ENCODE peak calls at places on chromosomes 2 and 18, in nine cellular contexts. L is B cell, J is K562, R is PC-3, D is cardiac fibroblast, M is endothelial cell, G is lung, F is GM20000, E is BE2C. Q is an unnamed sample.

GRCh38 chr18:45231606-45232005 is 383.7 kb upstream of the SLC14A2 start:
- DNase-seq in F (no peak), R (no peak), M (no peak), D (no peak), J (no peak), L (no peak), E (no peak), G (no peak), Q (no peak)

GRCh38 chr18:73861771-73862170 is 285.9 kb downstream of the FBXO15 start:
- DNase-seq in M (no peak), L (no peak), E (no peak), G (no peak), F (no peak), D (no peak), R (no peak), J (no peak), Q (no peak)

GRCh38 chr18:55251186-55251995 is 292.1 kb upstream of the CCDC68 start:
- DNase-seq in D (peak; percentile 56), F (no peak), M (no peak), E (no peak), J (no peak), R (peak; percentile 82), L (no peak), G (no peak), Q (no peak)

GRCh38 chr2:178066890-178067669 is 5.5 kb downstream of the PDE11A start:
- DNase-seq in E (no peak), G (no peak), J (no peak), R (no peak), F (no peak), L (no peak), M (no peak), D (no peak), Q (no peak)

GRCh38 chr2:71004356-71004755 is 9.7 kb upstream of the TEX261 start:
- DNase-seq in J (peak; percentile 3), G (no peak), R (no peak), M (no peak), E (no peak), D (no peak), L (no peak), F (no peak), Q (peak; percentile 4)

GRCh38 chr2:30869988-30870387 is 62.7 kb upstream of the CAPN13 start:
- DNase-seq in L (no peak), M (no peak), D (no peak), F (no peak), R (no peak), G (no peak), J (no peak), E (no peak), Q (no peak)

GRCh38 chr2:76251342-76251741 is 540.6 kb upstream of the GCFC2 start:
- DNase-seq in M (no peak), G (no peak), R (no peak), J (no peak), F (no peak), E (no peak), L (no peak), D (no peak), Q (no peak)

GRCh38 chr2:157627594-157628281 is 926 bp downstream of the ACVR1C start:
- DNase-seq in E (no peak), L (no peak), F (peak; percentile 25), R (peak; percentile 16), M (no peak), G (peak; percentile 29), J (no peak), D (no peak), Q (no peak)

GRCh38 chr2:235746257-235746934 is 252.6 kb downstream of the AGAP1 start:
- DNase-seq in L (peak; percentile 45), M (peak; percentile 68), R (peak; percentile 81), J (peak; percentile 69), F (peak; percentile 81), D (peak; percentile 93), G (peak; percentile 68), E (peak; percentile 69), Q (peak; percentile 82)

GRCh38 chr2:157497603-157498314 is 53.9 kb upstream of the CYTIP start:
- DNase-seq in M (no peak), E (no peak), F (peak; percentile 49), D (peak; percentile 50), R (peak; percentile 57), L (peak; percentile 70), G (no peak), J (peak; percentile 54), Q (peak; percentile 53)

GRCh38 chr2:128319457-128319772 is 747 bp upstream of the HS6ST1 start:
- DNase-seq in D (no peak), G (no peak), R (no peak), L (no peak), M (no peak), J (no peak), E (no peak), F (no peak), Q (no peak)

GRCh38 chr2:239013670-239013960 is 165.7 kb downstream of the TWIST2 start:
- DNase-seq in D (no peak), J (no peak), L (no peak), G (no peak), M (no peak), F (no peak), R (peak; percentile 64), E (no peak), Q (no peak)

GRCh38 chr2:193989645-193990044 is 1667.4 kb upstream of the SLC39A10 start:
- DNase-seq in L (no peak), D (no peak), R (peak; percentile 38), F (no peak), G (no peak), E (no peak), J (no peak), M (no peak), Q (no peak)

GRCh38 chr18:24112874-24113615 is 25.8 kb upstream of the CABYR start:
- DNase-seq in G (no peak), R (peak; percentile 84), J (no peak), D (no peak), F (no peak), L (no peak), E (no peak), M (no peak), Q (no peak)

GRCh38 chr2:232320038-232320790 is 58.3 kb upstream of the ALPP start:
- DNase-seq in D (no peak), F (no peak), J (peak; percentile 29), G (no peak), E (no peak), M (no peak), L (no peak), R (no peak), Q (peak; percentile 15)

GRCh38 chr2:149747456-149747855 is 159.9 kb upstream of the MMADHC start:
- DNase-seq in D (peak; percentile 55), E (no peak), F (no peak), M (no peak), L (no peak), R (no peak), G (no peak), J (no peak), Q (no peak)

GRCh38 chr2:120531863-120532600 is 186.1 kb downstream of the INHBB start:
- DNase-seq in R (no peak), F (no peak), L (no peak), G (no peak), D (peak; percentile 64), M (no peak), E (no peak), J (no peak), Q (no peak)

DNA sequence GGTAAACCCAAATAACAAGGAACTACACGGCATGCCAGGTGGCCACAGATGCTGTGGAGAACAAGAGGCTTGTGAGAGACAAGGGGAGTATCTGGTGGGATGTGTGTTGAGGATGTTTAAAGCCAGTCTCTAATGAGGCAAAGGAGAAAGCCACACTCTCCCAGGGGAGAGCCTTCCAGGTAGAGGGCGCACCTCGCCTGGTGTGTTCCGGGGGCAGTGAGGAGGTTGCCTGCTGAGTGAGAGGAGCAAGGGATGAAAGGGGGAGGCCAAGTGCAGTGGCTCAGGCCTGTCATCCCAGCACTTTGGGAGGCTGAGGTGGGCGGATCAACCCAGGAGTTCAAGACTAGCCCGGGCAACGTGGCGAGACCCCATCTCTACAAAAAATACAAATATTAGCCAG is 16.2 kb downstream of the SAG start:
- DNase-seq in M (no peak), L (no peak), D (no peak), G (no peak), E (no peak), J (no peak), R (no peak), F (no peak), Q (no peak)
- TF ChIP-seq CTCF in M (no peak), L (no peak), D (no peak), G (no peak), E (no peak), J (peak; percentile 39), R (no peak), F (no peak), Q (no peak)

GRCh38 chr2:240344904-240345303 is 90.6 kb upstream of the GPC1 start:
- DNase-seq in L (no peak), M (no peak), F (no peak), J (no peak), E (no peak), R (no peak), G (no peak), D (peak; percentile 14), Q (no peak)
- TF ChIP-seq CTCF in L (no peak), M (no peak), F (no peak), J (no peak), E (no peak), R (no peak), G (no peak), D (no peak), Q (no peak)

DNA sequence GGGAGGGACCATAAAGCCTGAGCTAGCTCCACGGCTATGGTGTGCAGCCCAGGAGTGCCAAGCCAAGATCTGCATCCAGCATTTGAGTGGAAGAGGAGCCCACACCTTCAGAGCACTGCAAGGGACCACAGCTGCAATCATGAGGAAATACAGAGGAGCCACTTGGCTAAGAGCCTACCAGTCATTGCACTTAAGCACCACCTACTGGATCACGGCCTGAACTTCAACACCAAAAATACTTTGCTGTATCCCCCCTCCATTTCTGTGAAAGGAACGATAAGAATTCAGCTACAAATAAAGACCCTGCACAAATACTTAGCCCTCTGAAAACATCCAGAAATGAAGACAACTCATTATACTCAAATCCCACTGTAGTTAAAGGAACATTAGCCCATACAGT is 545.3 kb downstream of the TSN start:
- DNase-seq in D (peak; percentile 1), G (no peak), M (no peak), E (no peak), J (peak; percentile 11), R (peak; percentile 60), L (no peak), F (no peak), Q (no peak)
- TF ChIP-seq CTCF in D (peak; percentile 25), G (no peak), M (no peak), E (peak; percentile 43), J (peak; percentile 20), R (peak; percentile 82), L (no peak), F (no peak), Q (no peak)

DNA sequence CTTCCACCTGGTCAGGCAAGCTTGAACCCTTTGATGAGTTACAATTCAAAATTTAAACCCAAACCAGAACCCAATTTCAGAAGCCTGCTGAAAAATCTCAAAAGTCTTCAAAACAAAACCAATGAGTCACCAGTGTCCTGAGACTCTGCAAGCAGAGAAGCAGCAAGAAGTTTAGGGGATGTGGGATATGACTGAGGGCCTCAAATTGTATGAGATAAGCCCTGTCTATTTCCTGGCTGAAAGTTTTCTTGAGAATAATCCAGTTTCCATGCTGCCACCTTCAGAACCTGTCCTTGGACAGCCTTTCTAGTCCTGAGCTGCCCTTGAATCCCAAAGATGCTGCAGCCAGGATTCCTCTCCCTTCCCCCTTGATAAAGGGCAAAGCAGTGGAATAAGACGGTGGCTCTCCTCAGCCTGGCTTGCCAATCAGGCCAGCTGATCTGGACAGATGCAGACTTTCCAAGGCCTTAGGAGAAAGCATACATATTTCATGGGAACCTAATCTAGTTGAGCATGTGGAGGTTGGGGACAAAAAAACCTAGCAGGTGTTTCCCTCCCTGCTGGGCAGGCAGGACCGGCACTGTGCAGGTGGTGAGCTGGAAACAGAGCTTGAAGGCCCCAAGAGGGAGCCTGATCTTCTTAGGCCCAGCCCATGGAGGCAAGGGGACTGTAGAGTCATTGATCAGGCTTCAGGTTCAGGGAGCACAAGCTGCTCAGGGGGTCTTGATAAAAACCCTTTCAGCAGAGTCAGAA is 278.0 kb upstream of the MGAT5 start:
- DNase-seq in L (no peak), D (no peak), G (no peak), R (no peak), J (no peak), F (no peak), M (no peak), E (no peak), Q (no peak)
- TF ChIP-seq CTCF in L (no peak), D (no peak), G (no peak), R (no peak), J (no peak), F (no peak), M (no peak), E (no peak), Q (no peak)

Q was measured in GM13976.